ENCODE peak calls at places on chromosomes 4 and X, in five cellular contexts. A, Z, J, Q and V are unnamed samples.

GRCh38 chr4:74675673-74676279 is 118.5 kb downstream of the BTC start:
- DNase-seq in A (peak; percentile 70), Z (no peak), J (peak; percentile 40), Q (peak; percentile 17), V (peak; percentile 79)

GRCh38 chr4:99180367-99181169 is 36.5 kb upstream of the ADH4 start:
- DNase-seq in A (peak; percentile 63), Z (no peak), J (no peak), Q (no peak), V (peak; percentile 72)

GRCh38 chrX:15973299-15973698 is 118.7 kb upstream of the AP1S2 start:
- DNase-seq in A (peak; percentile 62), Z (peak; percentile 0), J (peak; percentile 13), Q (no peak), V (peak; percentile 52)

GRCh38 chr4:168070903-168071302 is 21.4 kb upstream of the ANXA10 start:
- DNase-seq in A (no peak), Z (no peak), J (no peak), Q (no peak), V (no peak)

GRCh38 chr4:128393111-128393704 is 105.6 kb upstream of the PGRMC2 start:
- DNase-seq in A (no peak), Z (no peak), J (no peak), Q (no peak), V (no peak)

GRCh38 chrX:149282909-149283308 is 222.2 kb downstream of the IDS start:
- DNase-seq in A (no peak), Z (no peak), J (no peak), Q (no peak), V (no peak)

GRCh38 chr4:10079951-10080873 is 36.4 kb downstream of the WDR1 start:
- DNase-seq in A (no peak), Z (no peak), J (no peak), Q (no peak), V (no peak)

GRCh38 chrX:71652405-71652804 is 14.9 kb upstream of the LOC101059915 start:
- DNase-seq in A (peak; percentile 36), Z (peak; percentile 26), J (peak; percentile 54), Q (peak; percentile 48), V (peak; percentile 72)

GRCh38 chr4:3248811-3249661 is at the start of gene MSANTD1:
- DNase-seq in A (peak; percentile 19), Z (no peak), J (no peak), Q (no peak), V (peak; percentile 20)

GRCh38 chr4:60215906-60216305 is 984.2 kb upstream of the ADGRL3 start:
- DNase-seq in A (no peak), Z (no peak), J (no peak), Q (no peak), V (no peak)

GRCh38 chr4:141645611-141646340 is 9.4 kb downstream of the IL15 start:
- DNase-seq in A (peak; percentile 77), Z (no peak), J (no peak), Q (no peak), V (peak; percentile 29)

GRCh38 chrX:53163436-53163835 is 61.6 kb downstream of the KDM5C start:
- DNase-seq in A (no peak), Z (no peak), J (no peak), Q (no peak), V (no peak)